ENCODE peak calls at places on chromosomes 5 and 9, in seven cellular contexts. N is GM04504; R is KBM-7; T is activated CD8-positive, alpha-beta T cell treated with anti-CD3 and anti-CD28 coated beads for 36 hours; S is effector memory CD4-positive, alpha-beta T cell; B is frontal cortex; O is fibroblast of lung. Q is an unnamed sample.

GRCh38 chr9:125493384-125493783 is 213.6 kb downstream of the MAPKAP1 start:
- DNase-seq in B (no peak), T (no peak), N (no peak), R (no peak), O (no peak), S (no peak), Q (no peak)

GRCh38 chr5:14662721-14663120 is 1.8 kb upstream of the OTULIN start:
- DNase-seq in R (no peak), B (no peak), N (no peak), T (no peak), S (no peak), O (no peak), Q (no peak)

GRCh38 chr5:56229106-56229505 is 4.0 kb downstream of the ANKRD55 start:
- DNase-seq in N (no peak), T (no peak), O (no peak), B (no peak), R (no peak), S (no peak), Q (no peak)

GRCh38 chr5:55934117-55934613 is 60.6 kb downstream of the IL6ST start:
- DNase-seq in R (no peak), O (peak; percentile 20), B (no peak), T (no peak), S (no peak), N (no peak), Q (no peak)

GRCh38 chr5:115542651-115543364 is 1.8 kb downstream of the FEM1C start:
- DNase-seq in N (no peak), S (no peak), B (no peak), O (no peak), T (no peak), R (no peak), Q (no peak)

GRCh38 chr5:113122053-113122452 is 145.5 kb downstream of the DCP2 start:
- DNase-seq in R (no peak), B (no peak), T (no peak), N (peak; percentile 82), O (peak; percentile 81), S (no peak), Q (no peak)

GRCh38 chr5:89595065-89595464 is 712.1 kb upstream of the MEF2C start:
- DNase-seq in R (no peak), B (no peak), T (no peak), S (no peak), N (no peak), O (no peak), Q (no peak)

GRCh38 chr9:121819511-121820231 is 168.2 kb downstream of the DAB2IP start:
- DNase-seq in R (peak; percentile 63), O (peak; percentile 31), S (no peak), T (no peak), B (no peak), N (peak; percentile 27), Q (no peak)

GRCh38 chr5:73902327-73903051 is 276.5 kb downstream of the ARHGEF28 start:
- DNase-seq in N (peak; percentile 44), S (no peak), T (peak; percentile 4), O (peak; percentile 80), B (peak; percentile 36), R (peak; percentile 52), Q (peak; percentile 22)

GRCh38 chr5:156715287-156715686 is 134.8 kb upstream of the PPP1R2B start:
- DNase-seq in O (no peak), N (peak; percentile 25), S (no peak), T (no peak), R (no peak), B (no peak), Q (no peak)

GRCh38 chr5:151078490-151079262 is 2.2 kb downstream of the TNIP1 start:
- DNase-seq in S (peak; percentile 76), B (no peak), R (no peak), N (no peak), O (no peak), T (peak; percentile 88), Q (no peak)

GRCh38 chr9:127545196-127546124 is 66.6 kb upstream of the STXBP1 start:
- DNase-seq in N (no peak), O (peak; percentile 56), T (no peak), B (peak; percentile 72), R (no peak), S (no peak), Q (no peak)

GRCh38 chr9:79471577-79472543 is 99.9 kb upstream of the TLE4 start:
- DNase-seq in O (peak; percentile 50), N (no peak), S (no peak), T (peak; percentile 45), R (no peak), B (no peak), Q (peak; percentile 23)

GRCh38 chr9:137000177-137000930 is 4.0 kb upstream of the CLIC3 start:
- DNase-seq in B (no peak), S (no peak), N (no peak), O (peak; percentile 68), T (peak; percentile 84), R (peak; percentile 53), Q (no peak)

GRCh38 chr5:38540348-38540747 is 16.1 kb downstream of the LIFR start:
- DNase-seq in N (no peak), T (no peak), O (no peak), R (no peak), S (no peak), B (no peak), Q (peak; percentile 47)

GRCh38 chr5:145345883-145346282 is 489.3 kb downstream of the PRELID2 start:
- DNase-seq in N (no peak), B (no peak), O (peak; percentile 41), S (no peak), T (no peak), R (no peak), Q (no peak)

GRCh38 chr5:153626836-153627235 is 136.4 kb downstream of the GRIA1 start:
- DNase-seq in R (no peak), N (no peak), B (no peak), T (no peak), O (no peak), S (no peak), Q (no peak)

GRCh38 chr9:121399883-121400607 is 30.0 kb upstream of the STOM start:
- DNase-seq in N (peak; percentile 47), R (peak; percentile 79), S (no peak), O (peak; percentile 85), B (peak; percentile 19), T (no peak), Q (no peak)

GRCh38 chr9:95462419-95463121 is 54.2 kb downstream of the PTCH1 start:
- DNase-seq in B (peak; percentile 62), R (peak; percentile 99), S (peak; percentile 66), O (peak; percentile 94), N (peak; percentile 77), T (peak; percentile 90), Q (peak; percentile 84)

GRCh38 chr5:14164764-14165163 is 21.6 kb downstream of the TRIO start:
- DNase-seq in R (no peak), S (no peak), O (no peak), B (no peak), N (no peak), T (no peak), Q (peak; percentile 55)

GRCh38 chr9:110752766-110753165 is 84.2 kb downstream of the MUSK start:
- DNase-seq in O (peak; percentile 96), N (peak; percentile 93), B (no peak), T (no peak), R (no peak), S (no peak), Q (no peak)

GRCh38 chr9:121169094-121169601 is 32.5 kb downstream of the RAB14 start:
- DNase-seq in S (no peak), N (no peak), T (peak; percentile 25), B (no peak), O (peak; percentile 20), R (no peak), Q (no peak)

GRCh38 chr5:161410640-161411039 is 135.9 kb downstream of the GABRB2 start:
- DNase-seq in B (no peak), R (no peak), T (no peak), S (no peak), N (no peak), O (no peak), Q (no peak)

GRCh38 chr5:72007336-72008111 is 99.8 kb upstream of the MAP1B start:
- DNase-seq in N (no peak), T (no peak), S (no peak), B (no peak), O (no peak), R (no peak), Q (no peak)

GRCh38 chr9:94993141-94993820 is 266.8 kb downstream of the AOPEP start:
- DNase-seq in R (no peak), T (no peak), S (no peak), B (no peak), N (no peak), O (no peak), Q (no peak)

GRCh38 chr9:89994988-89995613 is 390.3 kb downstream of the GADD45G start:
- DNase-seq in B (no peak), N (no peak), T (no peak), S (no peak), R (no peak), O (no peak), Q (no peak)

GRCh38 chr5:151577566-151577965 is 13.6 kb downstream of the FAT2 start:
- DNase-seq in O (no peak), T (no peak), S (no peak), N (no peak), B (no peak), R (peak; percentile 22), Q (no peak)

GRCh38 chr5:40046792-40047191 is 622.0 kb upstream of the DAB2 start:
- DNase-seq in T (no peak), R (no peak), O (peak; percentile 59), N (no peak), B (no peak), S (no peak), Q (no peak)

GRCh38 chr9:128372188-128372641 is 1.0 kb downstream of the URM1 start:
- DNase-seq in R (peak; percentile 55), B (no peak), O (no peak), S (no peak), N (no peak), T (no peak), Q (no peak)

GRCh38 chr9:95190413-95190812 is 127.1 kb downstream of the FANCC start:
- DNase-seq in R (no peak), S (no peak), N (no peak), B (no peak), O (no peak), T (no peak), Q (no peak)

GRCh38 chr9:97386733-97387503 is 25.0 kb upstream of the TDRD7 start:
- DNase-seq in T (peak; percentile 87), N (peak; percentile 49), R (peak; percentile 75), S (peak; percentile 23), O (peak; percentile 63), B (peak; percentile 37), Q (peak; percentile 91)

GRCh38 chr5:142175039-142175438 is 66.5 kb downstream of the NDFIP1 start:
- DNase-seq in O (no peak), S (no peak), T (no peak), R (no peak), B (no peak), N (no peak), Q (no peak)

GRCh38 chr5:65817936-65818335 is 95.9 kb downstream of the NLN start:
- DNase-seq in O (no peak), N (no peak), T (no peak), S (no peak), R (no peak), B (no peak), Q (no peak)

GRCh38 chr9:134455951-134456739 is 129.9 kb downstream of the RXRA start:
- DNase-seq in B (no peak), T (peak; percentile 87), N (peak; percentile 99), R (peak; percentile 93), S (peak; percentile 51), O (peak; percentile 98), Q (no peak)

GRCh38 chr9:91197232-91198181 is 164.2 kb downstream of the AUH start:
- DNase-seq in N (peak; percentile 97), T (no peak), O (peak; percentile 100), S (no peak), R (no peak), B (no peak), Q (no peak)

GRCh38 chr5:112914584-112914983 is 7.4 kb downstream of the REEP5 start:
- DNase-seq in T (no peak), N (no peak), O (no peak), R (no peak), S (no peak), B (no peak), Q (no peak)

GRCh38 chr9:136831720-136832104 is 10.6 kb upstream of the AJM1 start:
- DNase-seq in T (no peak), N (no peak), O (no peak), B (no peak), R (no peak), S (no peak), Q (no peak)

GRCh38 chr5:178067705-178068104 is 45.6 kb upstream of the N4BP3 start:
- DNase-seq in R (no peak), T (no peak), O (no peak), B (no peak), S (no peak), N (no peak), Q (no peak)

Q was measured in WERI-Rb-1.